ENCODE peak calls at places on chromosome 3, in nine cellular contexts. B is Calu3, O is esophagus squamous epithelium, A is brain microvascular endothelial cell, P is HFFc6, C is natural killer cell, S is lower lobe of right lung, R is Panc1, M is ascending aorta. L is an unnamed sample.

GRCh38 chr3:179852117-179852886 is 184.4 kb downstream of the PEX5L start:
- DNase-seq in B (no peak), O (no peak), A (peak), P (peak), C (no peak), S (no peak), R (no peak), M (no peak), L (peak)

GRCh38 chr3:52318186-52318793 is 2.2 kb downstream of the DNAH1 start:
- DNase-seq in B (peak), O (no peak), A (no peak), P (no peak), C (no peak), S (peak), R (no peak), M (no peak), L (no peak)

GRCh38 chr3:65483475-65483874 is 555.2 kb downstream of the MAGI1 start:
- DNase-seq in B (peak), O (no peak), A (no peak), P (no peak), C (no peak), S (peak), R (no peak), M (no peak), L (no peak)

GRCh38 chr3:194312743-194313281 is 38.3 kb downstream of the CPN2 start:
- DNase-seq in B (no peak), O (no peak), A (no peak), P (no peak), C (no peak), S (no peak), R (no peak), M (no peak), L (no peak)

GRCh38 chr3:114179575-114179974 is 723 bp upstream of the DRD3 start:
- DNase-seq in B (peak), O (no peak), A (peak), P (peak), C (no peak), S (no peak), R (peak), M (no peak), L (no peak)

GRCh38 chr3:177257625-177258024 is 60.3 kb upstream of the TBL1XR1 start:
- DNase-seq in B (no peak), O (no peak), A (no peak), P (no peak), C (no peak), S (no peak), R (no peak), M (no peak), L (no peak)

GRCh38 chr3:151156618-151157216 is 46.3 kb downstream of the GPR171 start:
- DNase-seq in B (peak), O (no peak), A (peak), P (peak), C (no peak), S (no peak), R (peak), M (no peak), L (peak)

GRCh38 chr3:58469096-58469495 is 22.8 kb upstream of the KCTD6 start:
- DNase-seq in B (no peak), O (no peak), A (no peak), P (no peak), C (no peak), S (no peak), R (no peak), M (no peak), L (no peak)

GRCh38 chr3:33096103-33096868 is 660 bp downstream of the GLB1 start:
- DNase-seq in B (peak), O (no peak), A (peak), P (peak), C (peak), S (peak), R (no peak), M (no peak), L (peak)

GRCh38 chr3:146577662-146578061 is 27.5 kb downstream of the PLSCR5 start:
- DNase-seq in B (peak), O (no peak), A (peak), P (peak), C (no peak), S (no peak), R (no peak), M (no peak), L (peak)

GRCh38 chr3:68060186-68060585 is 405.8 kb upstream of the SUCLG2 start:
- DNase-seq in B (no peak), O (no peak), A (no peak), P (no peak), C (no peak), S (no peak), R (no peak), M (no peak), L (no peak)

GRCh38 chr3:132555316-132556035 is 41.6 kb upstream of the ACKR4 start:
- DNase-seq in B (no peak), O (no peak), A (no peak), P (no peak), C (no peak), S (no peak), R (no peak), M (no peak), L (no peak)

GRCh38 chr3:16618721-16619120 is 13.5 kb upstream of the DAZL start:
- DNase-seq in B (no peak), O (no peak), A (peak), P (peak), C (no peak), S (no peak), R (no peak), M (no peak), L (no peak)

GRCh38 chr3:146502887-146503458 is 33.6 kb upstream of the PLSCR2 start:
- DNase-seq in B (no peak), O (no peak), A (no peak), P (no peak), C (no peak), S (no peak), R (no peak), M (no peak), L (no peak)

GRCh38 chr3:46107682-46108081 is 80.4 kb upstream of the XCR1 start:
- DNase-seq in B (no peak), O (no peak), A (no peak), P (no peak), C (no peak), S (no peak), R (no peak), M (no peak), L (no peak)

GRCh38 chr3:126924458-126924857 is 58.5 kb upstream of the PLXNA1 start:
- DNase-seq in B (no peak), O (no peak), A (no peak), P (no peak), C (no peak), S (no peak), R (no peak), M (no peak), L (no peak)

GRCh38 chr3:108103040-108103751 is 12.4 kb upstream of the CD47 start:
- DNase-seq in B (no peak), O (no peak), A (no peak), P (no peak), C (no peak), S (no peak), R (no peak), M (no peak), L (no peak)

GRCh38 chr3:32239638-32240550 is 1.4 kb downstream of the CMTM8 start:
- DNase-seq in B (peak), O (no peak), A (no peak), P (no peak), C (no peak), S (no peak), R (no peak), M (no peak), L (peak)

GRCh38 chr3:128584412-128585020 is 66.1 kb downstream of the RPN1 start:
- DNase-seq in B (peak), O (no peak), A (peak), P (peak), C (no peak), S (peak), R (no peak), M (no peak), L (no peak)
- TF ChIP-seq CTCF in B (peak), O (no peak), A (peak), P (peak), C (no peak), S (peak), R (peak), M (peak), L (peak)

GRCh38 chr3:115839246-115839645 is 215.9 kb downstream of the GAP43 start:
- DNase-seq in B (no peak), O (no peak), A (no peak), P (no peak), C (no peak), S (no peak), R (no peak), M (no peak), L (no peak)

GRCh38 chr3:115835946-115836345 is 212.6 kb downstream of the GAP43 start:
- DNase-seq in B (no peak), O (no peak), A (no peak), P (no peak), C (no peak), S (no peak), R (no peak), M (no peak), L (no peak)

GRCh38 chr3:115834068-115834467 is 210.8 kb downstream of the GAP43 start:
- DNase-seq in B (no peak), O (no peak), A (peak), P (peak), C (no peak), S (no peak), R (no peak), M (no peak), L (no peak)

GRCh38 chr3:115838786-115839185 is 215.5 kb downstream of the GAP43 start:
- DNase-seq in B (no peak), O (no peak), A (no peak), P (no peak), C (no peak), S (no peak), R (no peak), M (no peak), L (no peak)

GRCh38 chr3:115836944-115837343 is 213.6 kb downstream of the GAP43 start:
- DNase-seq in B (no peak), O (no peak), A (no peak), P (peak), C (no peak), S (no peak), R (no peak), M (no peak), L (peak)
- TF ChIP-seq CTCF in B (no peak), O (no peak), A (peak), P (peak), C (peak), S (peak), R (peak), M (peak), L (peak)

GRCh38 chr3:23712656-23713559 is 92.8 kb upstream of the UBE2E1 start:
- DNase-seq in B (peak), O (no peak), A (peak), P (peak), C (no peak), S (no peak), R (no peak), M (no peak), L (no peak)
- TF ChIP-seq CTCF in B (no peak), O (no peak), A (no peak), P (peak), C (no peak), S (peak), R (peak), M (no peak), L (no peak)

GRCh38 chr3:187017511-187018230 is 87.3 kb downstream of the ST6GAL1 start:
- DNase-seq in B (no peak), O (no peak), A (no peak), P (no peak), C (no peak), S (no peak), R (no peak), M (no peak), L (no peak)

GRCh38 chr3:187016639-187017345 is 86.5 kb downstream of the ST6GAL1 start:
- DNase-seq in B (no peak), O (no peak), A (peak), P (peak), C (no peak), S (no peak), R (no peak), M (no peak), L (no peak)

GRCh38 chr3:187021748-187022402 is 91.5 kb downstream of the ST6GAL1 start:
- DNase-seq in B (no peak), O (no peak), A (no peak), P (no peak), C (no peak), S (no peak), R (no peak), M (no peak), L (no peak)

GRCh38 chr3:187020376-187020775 is 90.0 kb downstream of the ST6GAL1 start:
- DNase-seq in B (no peak), O (no peak), A (no peak), P (no peak), C (no peak), S (no peak), R (no peak), M (no peak), L (no peak)

DNA sequence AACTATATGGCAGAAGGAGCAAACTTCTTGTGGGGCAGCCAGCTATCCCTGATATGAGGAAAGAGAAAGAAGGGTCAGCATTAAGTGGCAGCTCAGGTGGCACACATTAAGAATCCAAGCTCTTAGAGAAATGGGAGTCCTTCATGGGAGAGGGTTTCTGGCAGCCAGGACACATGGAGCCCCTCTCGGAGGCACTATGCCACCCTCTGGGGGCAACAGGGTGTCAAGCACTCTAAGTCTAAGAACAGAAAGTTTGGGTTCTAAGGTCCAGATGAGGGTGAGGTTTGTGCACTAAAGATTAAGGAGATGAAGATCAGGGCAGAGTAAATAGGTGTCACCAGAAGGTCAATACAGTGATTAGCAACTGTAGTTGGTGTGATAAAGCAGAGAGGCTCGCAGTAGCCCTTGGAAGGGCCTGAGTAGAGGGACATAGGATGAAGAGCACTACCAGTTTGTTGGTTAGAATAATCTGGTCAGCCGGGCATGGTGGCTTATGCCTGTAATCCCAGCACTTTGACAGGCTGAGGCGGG is 89.3 kb downstream of the ST6GAL1 start:
- DNase-seq in B (no peak), O (no peak), A (no peak), P (no peak), C (no peak), S (no peak), R (no peak), M (no peak), L (no peak)
- TF ChIP-seq CTCF in B (no peak), O (no peak), A (no peak), P (no peak), C (no peak), S (no peak), R (no peak), M (no peak), L (no peak)

DNA sequence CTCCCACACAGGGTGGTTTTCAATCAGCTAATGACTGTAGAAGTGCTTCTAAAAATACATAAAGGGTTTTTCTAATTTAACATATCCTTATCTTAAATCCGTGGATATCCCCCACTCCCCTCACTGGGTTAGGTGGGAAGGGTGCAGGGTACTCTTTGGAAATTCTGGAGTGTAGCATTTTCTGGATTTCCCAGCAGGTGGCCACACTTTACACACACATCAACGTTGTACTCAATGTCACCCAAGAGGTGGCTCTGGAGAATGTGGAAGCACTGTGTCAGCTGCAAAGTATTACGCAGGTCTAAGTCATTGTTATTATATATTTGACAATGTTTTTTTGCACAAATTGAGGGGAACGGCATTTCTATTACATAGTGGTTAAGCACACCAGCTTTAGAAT is 168.8 kb downstream of the CHDH start:
- DNase-seq in B (no peak), O (no peak), A (no peak), P (no peak), C (no peak), S (no peak), R (no peak), M (no peak), L (no peak)
- TF ChIP-seq CTCF in B (no peak), O (no peak), A (peak), P (peak), C (no peak), S (peak), R (peak), M (no peak), L (no peak)

GRCh38 chr3:139546772-139547171 is 7.2 kb upstream of the RBP1 start:
- DNase-seq in B (no peak), O (no peak), A (no peak), P (no peak), C (no peak), S (no peak), R (no peak), M (no peak), L (no peak)
- TF ChIP-seq CTCF in B (peak), O (no peak), A (no peak), P (no peak), C (no peak), S (no peak), R (no peak), M (no peak), L (no peak)

GRCh38 chr3:197297020-197297419 is 1.4 kb downstream of the DLG1 start:
- DNase-seq in B (no peak), O (no peak), A (no peak), P (no peak), C (no peak), S (no peak), R (no peak), M (no peak), L (peak)

GRCh38 chr3:197297476-197298340 is 704 bp downstream of the DLG1 start:
- DNase-seq in B (peak), O (peak), A (peak), P (peak), C (peak), S (peak), R (no peak), M (peak), L (peak)

GRCh38 chr3:197298341-197298857 is at the start of gene DLG1:
- DNase-seq in B (peak), O (peak), A (peak), P (peak), C (no peak), S (peak), R (peak), M (peak), L (peak)

GRCh38 chr3:197293605-197294237 is 4.7 kb downstream of the DLG1 start:
- DNase-seq in B (no peak), O (no peak), A (no peak), P (no peak), C (no peak), S (no peak), R (no peak), M (no peak), L (no peak)

DNA sequence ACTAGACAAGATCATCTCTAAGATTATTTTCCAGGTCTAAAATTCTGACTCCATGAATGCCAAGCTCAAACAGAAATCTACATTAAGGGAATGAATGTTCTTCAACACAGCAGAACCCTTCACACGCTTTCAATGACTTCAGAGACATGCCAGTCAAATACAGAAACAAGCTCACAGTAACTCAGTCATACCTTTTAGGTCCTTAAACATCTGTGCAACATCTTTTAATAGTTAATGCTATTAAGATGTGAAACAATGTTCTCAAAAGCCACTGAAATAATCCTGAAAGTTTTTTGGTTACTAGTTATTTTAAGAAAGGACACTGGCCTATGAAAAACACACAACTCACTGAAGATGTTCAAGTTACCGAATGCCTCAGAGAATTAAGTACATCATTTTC is 2.5 kb downstream of the DLG1 start:
- DNase-seq in B (no peak), O (no peak), A (no peak), P (no peak), C (no peak), S (no peak), R (no peak), M (no peak), L (no peak)
- TF ChIP-seq CTCF in B (no peak), O (no peak), A (no peak), P (no peak), C (no peak), S (no peak), R (no peak), M (no peak), L (no peak)

DNA sequence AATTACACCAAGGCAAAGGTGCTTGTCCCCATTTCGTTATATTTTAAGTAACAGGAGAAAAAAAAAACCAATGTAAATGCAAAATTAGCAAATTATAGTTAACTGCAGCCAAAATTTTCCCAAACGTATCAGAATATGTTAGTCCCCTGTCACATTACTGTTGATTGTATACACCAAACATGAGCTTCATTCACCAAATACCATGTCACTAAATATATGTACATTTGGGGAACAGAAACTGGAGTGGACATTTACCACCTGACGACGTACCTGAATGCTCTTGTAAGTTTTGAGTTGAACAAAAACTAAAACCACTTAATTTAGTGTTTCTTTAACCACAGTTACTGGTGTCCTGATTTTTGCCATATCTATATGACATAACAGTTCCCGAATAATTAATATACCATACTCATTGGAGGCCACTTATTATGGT is 3.3 kb upstream of the FOXP1 start:
- DNase-seq in B (no peak), O (no peak), A (no peak), P (no peak), C (no peak), S (no peak), R (no peak), M (no peak), L (no peak)
- TF ChIP-seq CTCF in B (no peak), O (no peak), A (no peak), P (peak), C (peak), S (no peak), R (peak), M (no peak), L (no peak)

L was measured in GM20000.